ENCODE peak calls at places on chromosomes 6 and 20, in six cellular contexts. G is choroid plexus epithelial cell, Z is A549, H is keratinocyte, V is brain microvascular endothelial cell, W is esophagus squamous epithelium. R is an unnamed sample.
A peak's percentile ranks its signal among the peaks of the same experiment; 100 is the strongest.

GRCh38 chr20:5918856-5919633 is 31.3 kb downstream of the TRMT6 start:
- DNase-seq in G (peak; percentile 73), Z (peak; percentile 51), H (peak; percentile 62), V (peak; percentile 42), W (no peak), R (peak; percentile 87)

GRCh38 chr6:14110001-14110818 is 7.4 kb upstream of the CD83 start:
- DNase-seq in G (no peak), Z (no peak), H (no peak), V (no peak), W (no peak), R (no peak)

GRCh38 chr6:47309326-47310130 is at the start of gene TNFRSF21:
- DNase-seq in G (peak; percentile 94), Z (peak; percentile 79), H (peak; percentile 46), V (peak; percentile 86), W (peak; percentile 58), R (peak; percentile 93)

GRCh38 chr20:24469116-24470030 is at the start of gene SYNDIG1:
- DNase-seq in G (peak; percentile 27), Z (peak; percentile 25), H (no peak), V (no peak), W (no peak), R (no peak)

GRCh38 chr6:111416529-111416928 is 66.5 kb downstream of the REV3L start:
- DNase-seq in G (no peak), Z (no peak), H (no peak), V (no peak), W (no peak), R (no peak)

GRCh38 chr6:159720708-159721107 is 6.6 kb upstream of the WTAP start:
- DNase-seq in G (peak; percentile 56), Z (peak; percentile 46), H (no peak), V (no peak), W (no peak), R (peak; percentile 62)

GRCh38 chr6:150346346-150346745 is 22.5 kb upstream of the IYD start:
- DNase-seq in G (peak; percentile 26), Z (no peak), H (no peak), V (no peak), W (no peak), R (peak; percentile 85)

GRCh38 chr6:56984374-56984773 is 29.5 kb downstream of the BEND6 start:
- DNase-seq in G (peak; percentile 77), Z (no peak), H (no peak), V (no peak), W (no peak), R (peak; percentile 59)

GRCh38 chr20:25205277-25206062 is 10.0 kb downstream of the ENTPD6 start:
- DNase-seq in G (no peak), Z (no peak), H (no peak), V (no peak), W (no peak), R (no peak)

GRCh38 chr6:112951829-112952228 is 604.7 kb downstream of the RFPL4B start:
- DNase-seq in G (peak; percentile 52), Z (no peak), H (no peak), V (no peak), W (no peak), R (peak; percentile 3)

GRCh38 chr6:42292002-42292735 is 74.5 kb upstream of the MRPS10 start:
- DNase-seq in G (peak; percentile 64), Z (peak; percentile 15), H (no peak), V (peak; percentile 85), W (no peak), R (peak; percentile 94)

GRCh38 chr6:5361371-5361770 is 100.1 kb downstream of the FARS2 start:
- DNase-seq in G (no peak), Z (no peak), H (no peak), V (no peak), W (no peak), R (peak; percentile 10)

GRCh38 chr6:149438855-149439254 is 38.8 kb downstream of the SUMO4 start:
- DNase-seq in G (no peak), Z (no peak), H (no peak), V (no peak), W (no peak), R (no peak)

GRCh38 chr6:15338462-15338861 is 92.6 kb downstream of the JARID2 start:
- DNase-seq in G (no peak), Z (no peak), H (no peak), V (no peak), W (no peak), R (no peak)

DNA sequence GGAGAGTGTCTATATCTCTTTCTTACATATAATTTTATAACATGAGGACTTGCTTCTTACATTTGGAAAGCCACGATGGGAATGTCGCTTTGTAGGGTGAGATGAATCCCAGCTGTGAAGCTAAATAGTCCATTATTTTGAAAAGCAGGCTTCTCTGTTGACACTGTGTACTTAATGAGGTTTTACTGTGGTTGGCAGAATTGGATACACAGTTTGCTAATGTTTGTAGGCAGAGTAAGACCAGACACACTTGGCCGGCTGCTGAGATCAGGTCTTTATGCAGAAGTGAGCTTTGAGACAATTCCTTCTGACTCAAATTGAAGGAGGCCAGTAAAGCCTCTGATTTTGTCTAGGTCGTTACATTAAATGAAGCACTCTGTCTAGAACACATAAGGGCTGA is 93.0 kb downstream of the NDUFAF5 start:
- DNase-seq in G (no peak), Z (no peak), H (no peak), V (no peak), W (no peak), R (no peak)
- TF ChIP-seq CTCF in G (no peak), Z (no peak), H (no peak), V (no peak), W (no peak), R (no peak)

DNA sequence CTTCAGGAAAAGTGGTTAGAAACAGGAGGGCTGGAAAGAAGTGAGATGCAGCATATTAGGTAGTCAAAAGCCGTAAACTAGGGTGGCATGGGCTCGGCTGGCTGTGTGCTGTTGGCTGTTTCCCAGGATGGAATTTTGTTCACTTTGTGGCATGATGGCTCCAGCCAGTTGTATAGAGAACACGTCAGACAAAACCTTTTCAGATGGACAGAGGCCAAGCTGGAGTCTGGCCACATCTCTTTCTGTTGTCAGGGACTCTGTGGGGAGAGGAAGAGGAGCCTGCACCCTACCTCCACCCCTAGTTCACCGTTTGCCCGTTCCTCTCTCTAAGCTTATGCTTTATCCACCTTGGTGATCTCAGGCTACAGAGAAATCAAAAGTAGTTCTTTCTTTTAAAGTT is 22.0 kb downstream of the C6orf89 start:
- DNase-seq in G (peak; percentile 51), Z (no peak), H (no peak), V (no peak), W (no peak), R (peak; percentile 16)
- H3K4me3 ChIP-seq in G (no peak overlapping the region), Z (no peak overlapping the region), H (no peak overlapping the region), V (no peak overlapping the region), W (no peak overlapping the region), R (no peak overlapping the region)

GRCh38 chr6:33965766-33966165 is 162.0 kb upstream of the MLN start:
- DNase-seq in G (no peak), Z (no peak), H (no peak), V (no peak), W (no peak), R (peak; percentile 57)
- TF ChIP-seq CTCF in G (no peak), Z (no peak), H (no peak), V (no peak), W (no peak), R (no peak)

DNA sequence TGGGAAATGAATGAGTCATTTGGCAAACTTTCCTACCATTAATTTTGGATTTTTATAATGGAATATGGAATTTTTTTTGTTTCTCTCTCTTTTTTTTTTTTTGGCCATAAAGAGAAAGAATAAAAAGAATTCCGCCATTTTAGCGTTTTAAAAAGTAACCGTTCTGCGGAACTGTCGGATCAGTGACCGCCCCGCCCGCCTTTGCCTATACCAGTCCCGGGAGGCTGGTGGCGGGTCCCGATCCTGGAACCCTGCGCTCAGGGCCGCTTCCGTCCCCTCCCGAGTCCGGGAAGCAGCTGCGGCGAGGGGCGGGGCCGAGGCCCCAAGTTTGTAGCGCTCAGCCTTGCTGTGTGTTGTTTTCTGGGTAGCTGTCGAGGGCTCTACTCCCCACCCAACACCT is 609 bp downstream of the L3MBTL1 start:
- DNase-seq in G (no peak), Z (peak; percentile 21), H (no peak), V (no peak), W (no peak), R (no peak)
- H3K4me3 ChIP-seq in G (peak overlapping the region; percentile 71), Z (peak overlapping the region; percentile 58), H (peak overlapping the region; percentile 60), V (peak overlapping the region; percentile 65), W (peak overlapping the region; percentile 85), R (peak overlapping the region; percentile 57)

DNA sequence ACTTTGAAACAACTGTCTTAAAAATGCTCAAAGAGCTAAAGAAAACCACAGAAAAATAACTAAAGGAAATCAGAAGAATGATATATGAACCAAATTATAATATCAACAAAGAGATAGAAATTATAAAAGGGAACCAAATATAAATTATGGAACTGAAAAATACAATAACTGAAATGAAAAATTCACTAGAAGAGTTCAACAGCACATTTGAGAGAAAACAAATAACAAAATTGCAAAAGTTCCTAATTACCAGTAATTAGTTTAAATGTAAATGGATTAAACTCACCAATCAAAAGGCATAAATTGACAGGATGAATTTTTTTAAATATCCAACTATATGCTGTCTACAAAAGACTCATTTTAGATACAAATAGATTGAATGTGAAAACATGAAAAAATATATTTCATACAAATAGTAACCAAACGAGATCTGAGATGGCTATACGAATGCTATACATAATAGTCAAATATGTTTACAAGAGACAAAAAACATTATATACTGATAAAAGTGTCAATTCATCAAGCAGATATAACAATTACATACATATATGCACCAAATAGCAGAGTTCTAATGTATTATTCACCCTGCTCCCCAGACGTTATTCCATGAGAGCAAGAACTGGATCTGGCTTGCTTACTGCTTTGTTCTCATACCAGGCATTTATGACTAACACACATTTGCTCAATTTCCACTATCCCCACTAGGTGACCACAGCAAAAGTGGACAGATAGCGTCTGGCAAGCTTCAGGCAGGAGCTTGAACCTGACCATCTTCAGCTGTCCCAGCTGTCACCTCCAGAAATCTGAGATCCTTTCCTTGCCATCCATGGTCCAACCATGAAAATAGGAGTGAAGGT is 72.4 kb upstream of the SIRPA start:
- DNase-seq in G (peak; percentile 68), Z (no peak), H (no peak), V (peak; percentile 67), W (no peak), R (peak; percentile 64)
- TF ChIP-seq CTCF in G (peak; percentile 8), Z (no peak), H (no peak), V (peak; percentile 43), W (no peak), R (peak; percentile 17)

GRCh38 chr6:100258752-100259151 is 206.0 kb downstream of the SIM1 start:
- DNase-seq in G (no peak), Z (no peak), H (no peak), V (no peak), W (no peak), R (no peak)

GRCh38 chr6:100255701-100256100 is 209.0 kb downstream of the SIM1 start:
- DNase-seq in G (no peak), Z (no peak), H (no peak), V (no peak), W (no peak), R (peak; percentile 18)

GRCh38 chr6:100260584-100260983 is 204.1 kb downstream of the SIM1 start:
- DNase-seq in G (no peak), Z (no peak), H (no peak), V (peak; percentile 36), W (no peak), R (peak; percentile 15)

GRCh38 chr6:100261486-100261885 is 203.2 kb downstream of the SIM1 start:
- DNase-seq in G (no peak), Z (no peak), H (no peak), V (no peak), W (no peak), R (no peak)

GRCh38 chr6:100257661-100258395 is 206.9 kb downstream of the SIM1 start:
- DNase-seq in G (peak; percentile 91), Z (peak; percentile 46), H (no peak), V (peak; percentile 82), W (no peak), R (peak; percentile 19)
- H3K4me3 ChIP-seq in G (peak overlapping the region; percentile 43), Z (peak overlapping the region; percentile 10), H (no peak overlapping the region), V (peak overlapping the region; percentile 15), W (no peak overlapping the region), R (no peak overlapping the region)